ENCODE peak calls at places on chromosomes 13 and 19, in eight cellular contexts. C is cardiac muscle cell, E is pancreas, T is adrenal gland, M is left ventricle myocardium inferior, L is lower lobe of right lung, W is IMR-90, Q is heart left ventricle. N is an unnamed sample. For H3K36me3, the result is how much of the 10 kb centered on the place peaks cover.

GRCh38 chr19:50796128-50796633 is 6.0 kb downstream of the ACP4 start:
- DNase-seq in W (no peak), T (no peak), Q (no peak), C (no peak), E (no peak), L (no peak), M (no peak), N (no peak)

GRCh38 chr19:19538077-19538764 is at the start of gene CILP2:
- DNase-seq in T (no peak), L (peak), E (peak), M (peak), Q (peak), W (no peak), C (peak), N (no peak)

GRCh38 chr19:47187023-47187655 is 43.9 kb downstream of the BBC3 start:
- DNase-seq in M (no peak), Q (no peak), E (no peak), T (no peak), C (no peak), L (no peak), W (no peak), N (no peak)

GRCh38 chr13:73544175-73544574 is 485.4 kb downstream of the KLF5 start:
- DNase-seq in Q (no peak), W (no peak), E (no peak), M (no peak), T (no peak), L (no peak), C (no peak), N (no peak)

GRCh38 chr13:46687810-46688209 is 109.2 kb downstream of the ESD start:
- DNase-seq in W (peak), C (peak), M (no peak), Q (no peak), T (peak), L (no peak), E (no peak), N (peak)

GRCh38 chr13:67077132-67077531 is 153.0 kb downstream of the PCDH9 start:
- DNase-seq in E (no peak), W (no peak), Q (no peak), L (no peak), T (no peak), M (no peak), C (no peak), N (no peak)

GRCh38 chr19:32675720-32676185 is at the start of gene RGS9BP:
- DNase-seq in E (peak), T (peak), M (peak), L (peak), C (peak), Q (peak), W (peak), N (peak)

GRCh38 chr13:27470042-27470830 is 19.9 kb upstream of the MTIF3 start:
- DNase-seq in M (no peak), E (no peak), Q (no peak), L (no peak), C (no peak), T (no peak), W (no peak), N (no peak)

GRCh38 chr19:36113895-36114762 is 546 bp downstream of the POLR2I start:
- DNase-seq in T (peak), L (no peak), Q (peak), E (no peak), C (peak), M (no peak), W (peak), N (peak)

GRCh38 chr19:46201413-46202310 is 27.9 kb upstream of the IGFL1 start:
- DNase-seq in T (peak), W (no peak), E (no peak), C (no peak), L (no peak), Q (no peak), M (no peak), N (no peak)

GRCh38 chr19:29067831-29068230 is 145.1 kb downstream of the UQCRFS1 start:
- DNase-seq in M (no peak), C (no peak), Q (no peak), T (no peak), E (no peak), L (no peak), W (no peak), N (no peak)

GRCh38 chr13:97884707-97885468 is 68.6 kb upstream of the IPO5 start:
- DNase-seq in C (no peak), W (no peak), T (no peak), M (no peak), Q (no peak), E (no peak), L (no peak), N (no peak)

GRCh38 chr19:47124937-47125668 is 5.5 kb upstream of the SAE1 start:
- DNase-seq in C (peak), Q (no peak), T (no peak), E (no peak), L (no peak), M (no peak), W (peak), N (peak)

GRCh38 chr19:43624933-43625332 is 5.5 kb upstream of the ZNF428 start:
- DNase-seq in L (peak), W (peak), E (peak), T (peak), C (peak), Q (peak), M (peak), N (no peak)

GRCh38 chr19:40751065-40751923 is at the start of gene SNRPA:
- DNase-seq in W (peak), C (peak), T (peak), L (peak), Q (peak), M (peak), E (peak), N (peak)

GRCh38 chr19:8413593-8413923 is 453 bp downstream of the MARCHF2 start:
- DNase-seq in C (no peak), M (no peak), E (no peak), W (no peak), L (no peak), T (no peak), Q (no peak), N (no peak)

GRCh38 chr19:10499550-10500246 is 3.5 kb downstream of the KEAP1 start:
- DNase-seq in E (peak), W (no peak), Q (no peak), T (no peak), M (no peak), C (no peak), L (no peak), N (no peak)

GRCh38 chr19:46861691-46862503 is 1.1 kb downstream of the ARHGAP35 start:
- DNase-seq in C (no peak), L (no peak), W (no peak), T (peak), E (peak), Q (peak), M (no peak), N (no peak)

GRCh38 chr19:36805364-36805763 is 32.8 kb upstream of the ZNF850 start:
- DNase-seq in Q (no peak), E (no peak), W (no peak), C (no peak), L (no peak), T (no peak), M (no peak), N (no peak)

GRCh38 chr19:53959176-53959757 is 3.5 kb upstream of the CACNG8 start:
- DNase-seq in T (no peak), L (no peak), E (no peak), W (no peak), M (no peak), Q (no peak), C (peak), N (no peak)

GRCh38 chr13:106284358-106284757 is 251.1 kb downstream of the EFNB2 start:
- DNase-seq in Q (no peak), W (peak), E (no peak), M (no peak), C (peak), L (no peak), T (no peak), N (no peak)

GRCh38 chr13:44011036-44011435 is 131.3 kb downstream of the LACC1 start:
- DNase-seq in L (no peak), Q (no peak), M (no peak), C (no peak), T (no peak), E (no peak), W (no peak), N (peak)

GRCh38 chr19:1719519-1719918 is 33.8 kb upstream of the ONECUT3 start:
- DNase-seq in M (no peak), C (no peak), T (no peak), E (no peak), Q (no peak), L (no peak), W (no peak), N (no peak)

GRCh38 chr13:43522788-43523187 is 264.0 kb downstream of the ENOX1 start:
- DNase-seq in M (no peak), W (peak), C (peak), T (no peak), E (no peak), Q (no peak), L (no peak), N (peak)

GRCh38 chr19:46299004-46299509 is 2.2 kb downstream of the HIF3A start:
- DNase-seq in L (peak), Q (peak), E (peak), M (peak), W (peak), T (peak), C (peak), N (peak)

GRCh38 chr19:1091544-1092175 is 3.5 kb downstream of the POLR2E start:
- DNase-seq in Q (no peak), L (no peak), C (no peak), W (no peak), M (no peak), T (no peak), E (peak), N (no peak)

GRCh38 chr13:37868691-37869505 is 674 bp downstream of the TRPC4 start:
- DNase-seq in T (no peak), E (no peak), W (peak), C (peak), L (no peak), Q (peak), M (no peak), N (peak)

GRCh38 chr19:57302727-57303401 is 17.4 kb upstream of the ZNF543 start:
- DNase-seq in L (no peak), M (no peak), C (peak), W (no peak), Q (no peak), T (no peak), E (no peak), N (no peak)

GRCh38 chr13:75430618-75431209 is 51.3 kb downstream of the TBC1D4 start:
- DNase-seq in E (no peak), T (no peak), Q (no peak), L (no peak), M (no peak), W (no peak), C (no peak), N (no peak)

GRCh38 chr19:41541990-41542584 is 33.9 kb upstream of the CEACAM21 start:
- DNase-seq in Q (peak), C (peak), W (peak), E (no peak), M (peak), T (peak), L (peak), N (peak)

GRCh38 chr19:54178581-54179261 is 5.8 kb upstream of the TMC4 start:
- DNase-seq in M (no peak), L (no peak), E (peak), C (no peak), W (no peak), T (no peak), Q (no peak), N (no peak)

GRCh38 chr13:109146912-109147624 is 517.7 kb downstream of the MYO16 start:
- DNase-seq in L (no peak), M (no peak), T (peak), W (peak), C (peak), E (no peak), Q (no peak), N (peak)

GRCh38 chr13:98143601-98144500 is 957 bp downstream of the FARP1 start:
- DNase-seq in T (peak), L (peak), M (peak), C (peak), Q (peak), W (peak), E (peak), N (no peak)

GRCh38 chr13:24502567-24503375 is 9.8 kb downstream of the PARP4 start:
- DNase-seq in C (peak), Q (peak), T (peak), E (no peak), L (no peak), M (peak), W (peak), N (peak)

GRCh38 chr19:3398114-3398899 is 31.9 kb downstream of the NFIC start:
- DNase-seq in W (peak), C (peak), E (peak), L (peak), Q (peak), M (peak), T (peak), N (no peak)

GRCh38 chr19:54517483-54517882 is 14.9 kb downstream of the LAIR2 start:
- DNase-seq in W (peak), L (peak), T (peak), E (peak), Q (peak), C (peak), M (peak), N (peak)

GRCh38 chr13:75489502-75490263 is 7.7 kb upstream of the TBC1D4 start:
- DNase-seq in E (no peak), T (no peak), L (peak), Q (no peak), M (no peak), W (peak), C (peak), N (no peak)

GRCh38 chr19:40422428-40423226 is 3.2 kb downstream of the SERTAD1 start:
- DNase-seq in C (no peak), T (no peak), W (no peak), E (no peak), L (no peak), Q (peak), M (no peak), N (no peak)

GRCh38 chr13:82847595-82847994 is 1034.7 kb downstream of the SLITRK1 start:
- DNase-seq in M (no peak), E (no peak), L (no peak), Q (no peak), T (no peak), W (no peak), C (no peak), N (no peak)

GRCh38 chr19:49056101-49056901 is 1.2 kb downstream of the CGB7 start:
- DNase-seq in E (peak), C (peak), W (peak), L (peak), M (peak), Q (peak), T (peak), N (peak)
- TF ChIP-seq CTCF in E (no peak), C (peak), W (peak), L (peak), M (peak), Q (peak), T (peak), N (peak)

GRCh38 chr19:16226184-16226591 is 28.5 kb downstream of the AP1M1 start:
- DNase-seq in M (no peak), W (no peak), T (no peak), Q (no peak), C (no peak), L (no peak), E (peak), N (no peak)
- H3K36me3 ChIP-seq in M (half or more), W (half or more), T (half or more), Q (half or more), C (under half), L (half or more), E (under half), N (half or more)

GRCh38 chr19:45178262-45179062 is at the start of gene BLOC1S3:
- DNase-seq in M (peak), C (peak), L (peak), E (peak), W (peak), T (peak), Q (peak), N (peak)
- TF ChIP-seq CTCF in M (peak), C (peak), L (peak), E (peak), W (peak), T (peak), Q (peak), N (peak)

DNA sequence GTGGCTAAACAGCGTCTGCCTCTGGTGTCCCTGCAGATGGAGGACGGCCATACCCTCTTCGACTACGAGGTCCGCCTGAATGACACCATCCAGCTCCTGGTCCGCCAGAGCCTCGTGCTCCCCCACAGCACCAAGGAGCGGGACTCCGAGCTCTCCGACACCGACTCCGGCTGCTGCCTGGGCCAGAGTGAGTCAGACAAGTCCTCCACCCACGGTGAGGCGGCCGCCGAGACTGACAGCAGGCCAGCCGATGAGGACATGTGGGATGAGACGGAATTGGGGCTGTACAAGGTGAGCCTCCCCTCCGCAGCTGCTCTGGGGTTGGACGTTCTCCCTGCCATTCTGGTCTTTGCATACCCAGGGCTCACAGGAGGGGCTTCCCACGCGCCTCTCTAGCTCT is 19.9 kb downstream of the UHRF1 start:
- DNase-seq in M (no peak), Q (no peak), E (peak), L (no peak), C (peak), W (no peak), T (peak), N (peak)
- H3K36me3 ChIP-seq in M (under half), Q (under half), E (under half), L (under half), C (under half), W (under half), T (under half), N (under half)

GRCh38 chr13:36819811-36820140 is 754 bp downstream of the RFXAP start:
- DNase-seq in E (no peak), W (peak), Q (no peak), T (peak), C (peak), M (no peak), L (no peak), N (peak)

GRCh38 chr13:36817996-36818395 is 1.0 kb upstream of the RFXAP start:
- DNase-seq in Q (no peak), E (no peak), C (no peak), L (no peak), T (no peak), M (no peak), W (no peak), N (no peak)

GRCh38 chr13:36818483-36819063 is 449 bp upstream of the RFXAP start:
- DNase-seq in W (no peak), L (no peak), C (no peak), T (no peak), E (no peak), Q (no peak), M (no peak), N (no peak)

GRCh38 chr13:36820222-36820621 is 1.2 kb downstream of the RFXAP start:
- DNase-seq in C (no peak), L (no peak), W (no peak), E (no peak), M (no peak), Q (no peak), T (no peak), N (no peak)

DNA sequence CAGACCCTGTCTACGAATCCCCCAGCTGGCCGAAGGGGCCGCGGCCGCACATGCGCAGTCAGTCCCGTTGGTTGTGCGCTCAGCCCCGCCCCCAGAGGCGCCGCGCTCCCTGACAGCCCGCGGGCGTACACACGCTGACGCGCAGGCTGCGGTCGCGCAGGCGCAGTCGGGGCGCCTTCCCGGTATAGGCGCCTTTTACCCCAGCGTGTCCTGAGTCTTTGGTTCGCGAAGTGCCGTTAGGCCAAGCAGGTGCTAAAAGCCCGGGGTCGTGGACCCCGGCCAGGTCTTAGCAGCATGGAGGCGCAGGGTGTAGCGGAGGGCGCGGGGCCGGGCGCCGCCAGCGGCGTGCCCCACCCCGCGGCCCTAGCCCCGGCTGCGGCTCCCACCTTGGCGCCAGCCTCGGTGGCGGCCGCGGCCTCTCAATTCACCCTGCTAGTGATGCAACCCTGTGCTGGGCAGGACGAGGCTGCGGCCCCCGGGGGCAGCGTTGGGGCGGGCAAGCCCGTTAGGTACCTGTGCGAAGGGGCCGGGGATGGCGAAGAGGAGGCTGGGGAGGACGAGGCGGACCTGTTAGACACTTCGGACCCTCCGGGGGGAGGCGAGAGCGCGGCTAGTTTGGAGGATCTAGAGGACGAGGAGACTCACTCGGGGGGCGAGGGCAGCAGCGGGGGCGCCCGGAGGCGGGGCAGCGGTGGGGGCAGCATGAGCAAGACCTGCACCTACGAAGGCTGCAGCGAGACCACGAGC is at the start of gene RFXAP:
- DNase-seq in W (peak), T (peak), M (peak), L (peak), C (peak), E (peak), Q (peak), N (peak)
- TF ChIP-seq CTCF in W (no peak), T (no peak), M (peak), L (peak), C (no peak), E (peak), Q (peak), N (no peak)

GRCh38 chr13:20608438-20609020 is 41.6 kb downstream of the IFT88 start:
- DNase-seq in T (no peak), E (no peak), L (no peak), C (peak), M (no peak), Q (no peak), W (no peak), N (no peak)

GRCh38 chr13:20610006-20610405 is 43.0 kb downstream of the IFT88 start:
- DNase-seq in Q (no peak), T (no peak), C (no peak), E (no peak), L (no peak), W (peak), M (no peak), N (peak)

GRCh38 chr13:20609145-20609544 is 42.2 kb downstream of the IFT88 start:
- DNase-seq in C (peak), W (peak), Q (no peak), E (no peak), M (no peak), T (no peak), L (no peak), N (peak)

GRCh38 chr13:20607015-20607414 is 40.1 kb downstream of the IFT88 start:
- DNase-seq in T (no peak), M (no peak), Q (no peak), E (no peak), L (no peak), C (no peak), W (no peak), N (no peak)
- H3K36me3 ChIP-seq in T (under half), M (under half), Q (half or more), E (under half), L (under half), C (under half), W (under half), N (under half)

DNA sequence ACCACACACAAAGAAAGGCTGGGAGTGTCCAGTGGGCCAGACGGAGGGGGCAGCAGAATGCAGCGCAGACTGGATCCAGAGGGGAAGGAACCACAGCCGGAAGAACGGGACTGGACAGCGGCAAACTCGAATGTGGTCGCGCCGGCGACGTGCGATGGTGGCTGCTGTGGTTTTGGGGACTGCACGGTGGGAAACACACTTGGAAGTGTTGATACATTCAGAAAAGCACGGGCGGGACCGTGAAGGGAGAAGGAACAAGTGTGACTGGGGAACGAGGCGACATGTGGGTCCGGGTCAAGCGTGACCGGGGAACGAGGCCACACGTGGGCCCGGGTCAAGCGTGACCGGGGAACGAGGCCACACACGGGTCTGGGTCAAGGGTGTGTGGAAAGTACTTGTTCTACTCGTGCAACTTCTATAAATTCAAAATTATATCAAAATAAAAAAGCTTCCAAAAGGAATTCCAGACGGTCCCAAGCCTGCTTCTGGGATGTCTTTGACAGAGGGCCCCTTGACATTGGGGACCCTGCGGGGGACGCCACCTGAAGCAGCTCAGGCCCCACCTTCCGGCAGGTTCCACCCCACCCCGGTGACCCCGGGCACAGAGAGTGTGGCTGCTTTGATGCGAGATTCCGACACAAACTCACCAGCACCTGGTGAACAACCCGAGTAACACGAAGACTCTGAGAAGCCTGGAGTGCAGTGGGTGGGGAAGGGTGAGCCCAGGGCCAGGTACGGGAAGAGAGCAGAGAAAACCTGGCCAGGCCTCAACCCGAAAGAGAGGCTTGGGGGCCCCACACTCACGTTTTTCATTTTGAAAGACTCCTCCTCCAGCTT is 25.1 kb upstream of the C13orf46 start:
- DNase-seq in W (no peak), E (peak), L (peak), Q (peak), C (no peak), M (no peak), T (no peak), N (no peak)
- TF ChIP-seq CTCF in W (no peak), E (no peak), L (no peak), Q (no peak), C (no peak), M (no peak), T (no peak), N (no peak)